ENCODE peak calls at places on chromosomes 11 and 22, in eight cellular contexts. S, P, W, H, I, J, Y and K are unnamed samples.
A peak's percentile ranks its signal among the peaks of the same experiment; 100 is the strongest.

GRCh38 chr11:126162286-126163030 is 49.0 kb downstream of the RPUSD4 start:
- DNase-seq in S (no peak), P (no peak), W (no peak), H (no peak), I (no peak), J (no peak), Y (no peak), K (no peak)

GRCh38 chr11:47177846-47178245 is 1.2 kb upstream of the ARFGAP2 start:
- DNase-seq in S (no peak), P (peak; percentile 93), W (no peak), H (peak; percentile 70), I (no peak), J (no peak), Y (no peak), K (no peak)

GRCh38 chr11:26201411-26201810 is 130.5 kb upstream of the ANO3 start:
- DNase-seq in S (no peak), P (no peak), W (no peak), H (no peak), I (no peak), J (no peak), Y (no peak), K (no peak)

GRCh38 chr11:119368121-119369034 is 13.1 kb downstream of the USP2 start:
- DNase-seq in S (no peak), P (peak; percentile 85), W (no peak), H (peak; percentile 87), I (peak; percentile 83), J (peak; percentile 70), Y (no peak), K (peak; percentile 89)

GRCh38 chr11:87804176-87804575 is 371.1 kb downstream of the RAB38 start:
- DNase-seq in S (no peak), P (no peak), W (no peak), H (no peak), I (no peak), J (no peak), Y (no peak), K (no peak)

GRCh38 chr11:120228794-120229384 is 11.1 kb upstream of the POU2F3 start:
- DNase-seq in S (no peak), P (no peak), W (no peak), H (no peak), I (no peak), J (no peak), Y (no peak), K (peak; percentile 48)

GRCh38 chr11:9626778-9627394 is 37.0 kb upstream of the SWAP70 start:
- DNase-seq in S (peak; percentile 61), P (no peak), W (no peak), H (no peak), I (no peak), J (no peak), Y (no peak), K (no peak)

GRCh38 chr11:77129841-77130756 is 2.1 kb downstream of the MYO7A start:
- DNase-seq in S (no peak), P (peak; percentile 68), W (no peak), H (peak; percentile 9), I (no peak), J (no peak), Y (no peak), K (no peak)

GRCh38 chr11:105935791-105936190 is 86.2 kb downstream of the MSANTD4 start:
- DNase-seq in S (no peak), P (no peak), W (no peak), H (no peak), I (no peak), J (peak; percentile 8), Y (no peak), K (no peak)

GRCh38 chr11:79367844-79368243 is 73.0 kb downstream of the TENM4 start:
- DNase-seq in S (no peak), P (no peak), W (no peak), H (no peak), I (no peak), J (no peak), Y (no peak), K (no peak)

GRCh38 chr11:114820621-114821020 is 142.3 kb downstream of the NXPE2 start:
- DNase-seq in S (no peak), P (no peak), W (no peak), H (no peak), I (no peak), J (no peak), Y (no peak), K (no peak)

GRCh38 chr22:43136255-43136654 is 6.9 kb downstream of the MCAT start:
- DNase-seq in S (peak; percentile 56), P (no peak), W (peak; percentile 23), H (no peak), I (peak; percentile 32), J (peak; percentile 35), Y (peak; percentile 63), K (no peak)

GRCh38 chr11:116970485-116971292 is 127.5 kb downstream of the SIK3 start:
- DNase-seq in S (no peak), P (no peak), W (no peak), H (no peak), I (no peak), J (no peak), Y (no peak), K (no peak)

GRCh38 chr11:77231800-77232199 is 69.7 kb downstream of the GDPD4 start:
- DNase-seq in S (no peak), P (no peak), W (no peak), H (no peak), I (no peak), J (no peak), Y (no peak), K (no peak)

GRCh38 chr22:23014250-23014649 is 56.1 kb upstream of the GNAZ start:
- DNase-seq in S (no peak), P (no peak), W (no peak), H (no peak), I (no peak), J (no peak), Y (no peak), K (no peak)

GRCh38 chr11:92870241-92870826 is 99.1 kb upstream of the MTNR1B start:
- DNase-seq in S (no peak), P (no peak), W (no peak), H (no peak), I (no peak), J (no peak), Y (no peak), K (no peak)

GRCh38 chr11:69293819-69294505 is at the start of gene MYEOV:
- DNase-seq in S (peak; percentile 80), P (peak; percentile 67), W (no peak), H (no peak), I (no peak), J (peak; percentile 97), Y (peak; percentile 50), K (peak; percentile 73)

GRCh38 chr11:9859491-9860305 is 195.8 kb downstream of the SWAP70 start:
- DNase-seq in S (no peak), P (no peak), W (no peak), H (no peak), I (no peak), J (no peak), Y (no peak), K (no peak)

GRCh38 chr11:99142237-99142636 is 121.5 kb downstream of the CNTN5 start:
- DNase-seq in S (no peak), P (no peak), W (no peak), H (no peak), I (no peak), J (no peak), Y (no peak), K (no peak)

GRCh38 chr11:85845052-85845631 is 10.0 kb upstream of the CCDC83 start:
- DNase-seq in S (no peak), P (no peak), W (no peak), H (no peak), I (no peak), J (no peak), Y (no peak), K (no peak)

GRCh38 chr22:20016734-20017621 is at the start of gene ARVCF:
- DNase-seq in S (peak; percentile 98), P (peak; percentile 92), W (peak; percentile 88), H (peak; percentile 92), I (peak; percentile 91), J (peak; percentile 83), Y (peak; percentile 94), K (peak; percentile 90)

GRCh38 chr11:66619080-66619554 is 2.7 kb downstream of the RBM14 start:
- DNase-seq in S (no peak), P (no peak), W (no peak), H (no peak), I (peak; percentile 38), J (no peak), Y (peak; percentile 58), K (no peak)

GRCh38 chr11:123494195-123495050 is 64.4 kb downstream of the GRAMD1B start:
- DNase-seq in S (no peak), P (no peak), W (no peak), H (no peak), I (no peak), J (no peak), Y (no peak), K (no peak)

GRCh38 chr11:1557168-1557884 is 14.7 kb downstream of the DUSP8 start:
- DNase-seq in S (no peak), P (no peak), W (no peak), H (no peak), I (no peak), J (no peak), Y (no peak), K (no peak)

GRCh38 chr11:7252683-7253213 is 1.0 kb downstream of the SYT9 start:
- DNase-seq in S (peak; percentile 72), P (no peak), W (no peak), H (no peak), I (no peak), J (no peak), Y (peak; percentile 35), K (no peak)

GRCh38 chr11:32427935-32428664 is 7.2 kb downstream of the WT1 start:
- DNase-seq in S (peak; percentile 69), P (no peak), W (no peak), H (no peak), I (no peak), J (no peak), Y (no peak), K (no peak)
- H3K27me3 ChIP-seq in S (peaks cover 73% of the 10 kb centered on the region), P (peaks cover 60% of the 10 kb centered on the region), W (peaks cover 15% of the 10 kb centered on the region), H (peaks cover 94% of the 10 kb centered on the region), I (no peaks in the 10 kb centered on the region), J (no peaks in the 10 kb centered on the region), Y (peaks cover 9% of the 10 kb centered on the region), K (no peaks in the 10 kb centered on the region)

GRCh38 chr11:2685566-2686359 is 14.0 kb downstream of the KCNQ1OT1 start:
- DNase-seq in S (no peak), P (no peak), W (no peak), H (no peak), I (no peak), J (no peak), Y (peak; percentile 30), K (no peak)
- H3K4me1 ChIP-seq in S (peaks cover 39% of the 10 kb centered on the region), P (peaks cover 46% of the 10 kb centered on the region), W (no peaks in the 10 kb centered on the region), H (peaks cover 10% of the 10 kb centered on the region), I (peaks cover 46% of the 10 kb centered on the region), J (no peaks in the 10 kb centered on the region), Y (no peaks in the 10 kb centered on the region), K (no peaks in the 10 kb centered on the region)

DNA sequence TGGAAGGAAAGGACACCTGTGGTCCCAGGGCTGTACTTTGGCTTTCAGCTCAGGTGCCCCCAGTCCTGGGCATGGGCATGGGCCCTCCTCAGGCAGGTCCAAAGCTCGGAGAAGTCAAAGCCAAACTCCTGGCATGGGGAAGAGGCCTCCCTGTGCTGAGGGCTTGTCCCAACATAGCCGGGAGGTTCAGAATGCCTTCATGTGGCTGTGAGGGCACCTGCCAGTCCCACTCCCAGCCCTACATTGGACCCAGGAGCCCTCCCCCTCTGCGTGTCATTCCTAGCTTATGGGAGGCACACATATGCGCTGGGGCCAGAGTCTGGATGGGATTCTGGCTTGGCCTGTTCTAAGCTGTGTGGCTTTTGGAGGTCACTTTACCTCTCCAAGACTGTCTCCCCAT is 1.0 kb upstream of the KLHL35 start:
- DNase-seq in S (no peak), P (no peak), W (no peak), H (peak; percentile 1), I (no peak), J (no peak), Y (no peak), K (peak; percentile 45)
- H3K27me3 ChIP-seq in S (peaks cover 34% of the 10 kb centered on the region), P (peaks cover 5% of the 10 kb centered on the region), W (peaks cover 11% of the 10 kb centered on the region), H (peaks cover 46% of the 10 kb centered on the region), I (no peaks in the 10 kb centered on the region), J (no peaks in the 10 kb centered on the region), Y (peaks cover 13% of the 10 kb centered on the region), K (no peaks in the 10 kb centered on the region)

GRCh38 chr11:34318111-34319037 is 39.4 kb downstream of the ABTB2 start:
- DNase-seq in S (no peak), P (no peak), W (no peak), H (no peak), I (no peak), J (no peak), Y (no peak), K (peak; percentile 11)
- H3K4me1 ChIP-seq in S (no peaks in the 10 kb centered on the region), P (peaks cover 12% of the 10 kb centered on the region), W (peaks cover 3% of the 10 kb centered on the region), H (peaks cover 63% of the 10 kb centered on the region), I (peaks cover 18% of the 10 kb centered on the region), J (peaks cover 19% of the 10 kb centered on the region), Y (peaks cover 2% of the 10 kb centered on the region), K (peaks cover 14% of the 10 kb centered on the region)